ENCODE peak calls at places on chromosomes 2 and 18, in six cellular contexts. X, K, U, G, O and I are unnamed samples.

GRCh38 chr18:58603365-58604067 is 25.4 kb downstream of the ALPK2 start:
- DNase-seq in X (no peak), K (no peak), U (no peak), G (peak; percentile 17), O (no peak), I (peak; percentile 18)

GRCh38 chr18:55317832-55318231 is 270.2 kb downstream of the TCF4 start:
- DNase-seq in X (no peak), K (peak; percentile 31), U (no peak), G (peak; percentile 38), O (no peak), I (no peak)

GRCh38 chr18:10049721-10050120 is 135.9 kb downstream of the VAPA start:
- DNase-seq in X (no peak), K (no peak), U (no peak), G (peak; percentile 44), O (no peak), I (peak; percentile 46)

GRCh38 chr2:212640428-212640827 is 101.8 kb upstream of the ERBB4 start:
- DNase-seq in X (no peak), K (no peak), U (no peak), G (peak; percentile 2), O (no peak), I (no peak)

GRCh38 chr18:58593930-58594329 is 35.0 kb downstream of the ALPK2 start:
- DNase-seq in X (no peak), K (no peak), U (no peak), G (peak; percentile 62), O (no peak), I (peak; percentile 40)

GRCh38 chr2:15279181-15279876 is 281.8 kb downstream of the NBAS start:
- DNase-seq in X (no peak), K (no peak), U (no peak), G (no peak), O (no peak), I (no peak)

GRCh38 chr2:85255456-85255812 is 72.4 kb downstream of the TGOLN2 start:
- DNase-seq in X (no peak), K (no peak), U (no peak), G (no peak), O (no peak), I (no peak)

GRCh38 chr18:36643016-36643415 is 185.8 kb downstream of the TPGS2 start:
- DNase-seq in X (no peak), K (no peak), U (no peak), G (no peak), O (no peak), I (no peak)

GRCh38 chr2:225512873-225513580 is 113.5 kb downstream of the NYAP2 start:
- DNase-seq in X (no peak), K (no peak), U (no peak), G (peak; percentile 14), O (peak; percentile 18), I (peak; percentile 11)

GRCh38 chr2:5690718-5691658 is 1.2 kb upstream of the SOX11 start:
- DNase-seq in X (no peak), K (no peak), U (no peak), G (no peak), O (no peak), I (no peak)

GRCh38 chr18:45280486-45281263 is 334.6 kb upstream of the SLC14A2 start:
- DNase-seq in X (no peak), K (no peak), U (no peak), G (no peak), O (no peak), I (no peak)

GRCh38 chr18:45277870-45278269 is 337.4 kb upstream of the SLC14A2 start:
- DNase-seq in X (no peak), K (no peak), U (no peak), G (no peak), O (no peak), I (no peak)

GRCh38 chr18:45284174-45284573 is 331.1 kb upstream of the SLC14A2 start:
- DNase-seq in X (no peak), K (no peak), U (no peak), G (no peak), O (no peak), I (no peak)

GRCh38 chr18:45285251-45285650 is 330.0 kb upstream of the SLC14A2 start:
- DNase-seq in X (no peak), K (no peak), U (no peak), G (no peak), O (no peak), I (no peak)

DNA sequence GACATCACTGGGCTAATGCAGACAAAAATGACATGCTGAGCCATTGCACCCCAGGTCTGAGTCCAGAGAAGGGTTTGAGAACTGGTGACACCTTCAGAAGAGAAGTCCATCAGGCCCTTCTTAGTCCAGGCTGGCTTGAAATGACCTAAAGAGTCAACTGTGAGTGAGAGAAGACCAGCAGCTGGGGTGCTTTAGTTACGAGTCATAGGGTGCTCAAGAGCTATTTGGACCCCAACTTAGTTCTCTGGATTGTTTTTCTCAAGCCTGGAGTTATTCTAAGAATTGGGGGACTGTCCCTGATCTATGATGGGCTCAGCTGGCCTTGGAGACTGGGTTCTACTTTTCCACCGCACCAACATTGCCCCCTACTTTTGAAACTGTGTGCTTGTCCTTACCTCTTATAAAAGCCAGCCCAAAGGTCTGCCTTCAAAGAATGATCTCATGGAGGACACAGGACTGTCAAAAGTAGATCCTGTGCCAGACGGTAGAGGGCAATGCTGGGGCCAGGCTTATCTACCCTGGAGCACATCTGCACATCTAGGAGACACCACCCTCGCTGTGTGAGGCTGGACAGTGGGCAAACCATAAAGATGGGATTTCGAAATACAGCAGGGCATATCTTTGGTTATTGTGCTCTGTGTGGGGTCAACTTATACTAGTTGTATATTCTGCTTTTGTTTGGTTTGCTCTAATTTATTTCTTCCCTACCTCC is 333.0 kb upstream of the SLC14A2 start:
- DNase-seq in X (no peak), K (no peak), U (no peak), G (no peak), O (no peak), I (no peak)
- TF ChIP-seq CTCF in X (no peak), K (no peak), U (no peak), G (no peak), O (no peak), I (no peak)

GRCh38 chr2:48362515-48362914 is 167.4 kb upstream of the STON1 start:
- DNase-seq in X (peak; percentile 26), K (no peak), U (no peak), G (no peak), O (no peak), I (no peak)

GRCh38 chr2:48357351-48357750 is 172.6 kb upstream of the STON1 start:
- DNase-seq in X (no peak), K (no peak), U (no peak), G (no peak), O (no peak), I (no peak)

GRCh38 chr2:48355494-48355893 is 174.5 kb upstream of the STON1 start:
- DNase-seq in X (no peak), K (no peak), U (no peak), G (no peak), O (no peak), I (no peak)

GRCh38 chr2:48358982-48359381 is 171.0 kb upstream of the STON1 start:
- DNase-seq in X (no peak), K (no peak), U (no peak), G (no peak), O (no peak), I (no peak)

GRCh38 chr2:48356701-48357322 is 173.1 kb upstream of the STON1 start:
- DNase-seq in X (peak; percentile 37), K (peak; percentile 78), U (no peak), G (no peak), O (peak; percentile 8), I (peak; percentile 78)
- H3K4me3 ChIP-seq in X (no peak overlapping the region), K (no peak overlapping the region), U (no peak overlapping the region), G (no peak overlapping the region), O (no peak overlapping the region), I (no peak overlapping the region)

GRCh38 chr2:242024751-242025355 is 155.3 kb downstream of the RTP5 start:
- DNase-seq in X (no peak), K (no peak), U (peak; percentile 29), G (no peak), O (no peak), I (no peak)

GRCh38 chr2:242017086-242017485 is 147.6 kb downstream of the RTP5 start:
- DNase-seq in X (no peak), K (no peak), U (no peak), G (no peak), O (no peak), I (no peak)

GRCh38 chr2:242019344-242019743 is 149.8 kb downstream of the RTP5 start:
- DNase-seq in X (no peak), K (no peak), U (no peak), G (no peak), O (no peak), I (no peak)

GRCh38 chr2:242022550-242023290 is 153.2 kb downstream of the RTP5 start:
- DNase-seq in X (no peak), K (no peak), U (no peak), G (no peak), O (no peak), I (no peak)

DNA sequence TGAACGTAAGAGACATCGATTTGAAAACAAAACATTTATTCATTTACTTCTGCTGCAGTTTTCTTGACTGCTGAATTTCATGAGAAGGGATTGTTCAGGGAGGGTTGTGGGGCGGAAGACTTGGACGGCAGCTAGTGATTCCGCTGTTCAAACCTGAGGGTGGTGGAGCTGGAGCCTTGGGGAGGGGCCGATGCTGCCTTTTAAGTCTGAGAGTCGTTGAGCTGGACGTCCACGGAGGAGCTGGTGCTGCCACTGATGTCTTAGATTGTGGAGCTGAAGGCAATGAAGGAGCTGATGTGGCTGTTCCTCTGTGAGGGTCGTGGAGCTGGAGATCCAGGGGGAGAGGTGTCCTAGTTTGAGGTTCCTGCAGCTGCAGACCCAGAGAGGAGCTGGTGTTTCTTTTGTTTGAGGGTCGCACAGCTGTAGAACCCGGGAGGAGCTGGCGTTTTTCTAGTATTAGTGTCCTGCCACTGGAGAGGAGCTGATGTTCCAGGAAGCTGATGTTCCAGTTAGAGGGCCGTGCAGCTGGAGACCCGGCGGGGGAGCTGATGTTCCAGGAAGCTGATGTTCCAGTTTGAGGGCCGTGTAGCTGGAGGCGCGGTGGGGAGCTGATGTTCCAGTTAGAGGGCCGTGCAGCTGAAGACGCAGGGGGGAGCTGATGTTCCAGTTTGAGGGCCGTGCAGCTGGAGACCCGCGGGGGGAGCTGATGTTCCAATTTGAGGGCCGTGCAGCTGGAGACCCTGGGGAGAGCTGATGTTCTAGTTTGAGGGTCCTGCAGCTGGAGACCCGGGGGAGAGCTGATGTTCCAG is 150.9 kb downstream of the RTP5 start:
- DNase-seq in X (no peak), K (no peak), U (peak; percentile 41), G (peak; percentile 42), O (no peak), I (no peak)
- TF ChIP-seq CTCF in X (no peak), K (no peak), U (no peak), G (peak; percentile 16), O (no peak), I (no peak)

DNA sequence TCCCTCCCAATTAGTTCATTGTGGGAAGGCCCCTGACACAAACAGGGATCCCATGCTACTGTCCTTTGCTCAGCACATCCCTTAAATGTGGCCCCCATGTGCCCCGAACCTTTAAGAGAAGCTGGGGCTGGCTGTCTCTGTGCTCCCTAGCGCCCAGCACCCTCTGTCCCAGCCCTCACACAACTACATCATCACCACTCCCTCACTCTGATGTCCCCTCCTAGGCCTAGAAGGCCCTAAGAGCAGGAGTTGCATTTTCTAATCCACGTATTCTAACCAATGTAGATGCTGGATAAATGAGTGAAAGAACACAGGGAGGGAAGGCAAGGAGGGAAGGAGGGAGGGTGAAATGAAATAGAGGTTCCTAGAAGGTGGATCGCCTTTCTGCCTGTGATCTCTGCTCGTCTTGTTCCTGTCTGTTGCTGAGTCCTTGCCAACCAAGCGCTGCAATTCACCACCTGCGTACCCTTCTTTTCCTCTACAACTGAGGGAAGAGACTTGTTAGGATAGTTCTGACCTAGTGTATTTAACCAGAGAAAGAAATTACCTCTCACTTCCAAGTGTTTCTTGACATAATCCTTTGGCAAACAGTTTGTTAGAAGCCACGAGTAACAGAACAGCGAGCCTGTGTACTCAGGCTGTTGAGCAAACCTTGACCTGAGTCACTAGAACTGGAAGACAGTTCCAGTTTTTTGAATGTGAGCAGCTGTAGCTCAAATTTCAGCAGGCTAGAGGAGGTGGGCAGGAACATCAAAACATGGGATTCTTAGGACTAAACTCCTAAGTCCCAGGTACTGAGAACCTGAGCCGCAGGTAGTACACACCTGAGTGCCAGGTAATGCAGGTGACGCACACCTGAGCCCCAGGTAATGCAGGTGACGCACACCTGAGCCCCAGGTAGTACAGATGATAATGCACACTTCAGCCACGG is 181.5 kb upstream of the ID2 start:
- DNase-seq in X (no peak), K (no peak), U (no peak), G (peak; percentile 20), O (no peak), I (peak; percentile 17)
- H3K4me3 ChIP-seq in X (no peak overlapping the region), K (no peak overlapping the region), U (no peak overlapping the region), G (no peak overlapping the region), O (no peak overlapping the region), I (no peak overlapping the region)